ENCODE peak calls at places on chromosomes 13 and 19, in ten cellular contexts. P is transverse colon, H is A549, V is sigmoid colon, Y is SK-N-SH, X is esophagus muscularis mucosa, O is stomach, F is K562, T is GM12878, C is suprapubic skin. J is an unnamed sample.

GRCh38 chr13:99948411-99948810 is 23.2 kb downstream of the ZIC5 start:
- DNase-seq in P (no peak), H (no peak), V (no peak), Y (no peak), X (no peak), O (no peak), F (no peak), T (no peak), C (no peak), J (no peak)

GRCh38 chr13:25756916-25757315 is 294.9 kb downstream of the SHISA2 start:
- DNase-seq in P (no peak), H (no peak), V (no peak), Y (no peak), X (no peak), O (no peak), F (no peak), T (no peak), C (no peak), J (no peak)

GRCh38 chr13:106696719-106697118 is 128.8 kb upstream of the ARGLU1 start:
- DNase-seq in P (no peak), H (no peak), V (no peak), Y (no peak), X (no peak), O (no peak), F (no peak), T (no peak), C (no peak), J (no peak)

GRCh38 chr19:55196803-55197202 is 12.5 kb downstream of the PTPRH start:
- DNase-seq in P (no peak), H (peak), V (no peak), Y (no peak), X (no peak), O (no peak), F (no peak), T (no peak), C (no peak), J (no peak)

GRCh38 chr13:51326782-51327181 is 12.7 kb upstream of the SERPINE3 start:
- DNase-seq in P (no peak), H (no peak), V (no peak), Y (no peak), X (no peak), O (no peak), F (no peak), T (no peak), C (no peak), J (no peak)

GRCh38 chr13:101576977-101577376 is 124.5 kb downstream of the ITGBL1 start:
- DNase-seq in P (no peak), H (no peak), V (no peak), Y (no peak), X (no peak), O (no peak), F (no peak), T (no peak), C (no peak), J (no peak)

GRCh38 chr19:48258350-48258749 is 2.6 kb upstream of the CARD8 start:
- DNase-seq in P (no peak), H (no peak), V (no peak), Y (no peak), X (no peak), O (no peak), F (no peak), T (no peak), C (no peak), J (no peak)

GRCh38 chr13:20431080-20431479 is 94.6 kb downstream of the CRYL1 start:
- DNase-seq in P (no peak), H (no peak), V (no peak), Y (no peak), X (no peak), O (no peak), F (no peak), T (no peak), C (no peak), J (no peak)

GRCh38 chr13:50284540-50284939 is 269.3 kb downstream of the KCNRG start:
- DNase-seq in P (no peak), H (no peak), V (no peak), Y (no peak), X (no peak), O (no peak), F (no peak), T (no peak), C (no peak), J (no peak)

GRCh38 chr19:33280351-33280921 is 21.9 kb downstream of the CEBPA start:
- DNase-seq in P (no peak), H (no peak), V (no peak), Y (no peak), X (no peak), O (no peak), F (no peak), T (peak), C (no peak), J (no peak)

GRCh38 chr13:26968431-26969335 is 202.9 kb downstream of the USP12 start:
- DNase-seq in P (peak), H (peak), V (peak), Y (no peak), X (no peak), O (peak), F (peak), T (no peak), C (no peak), J (no peak)
- TF ChIP-seq EP300 in P (no peak), H (no peak), V (no peak), Y (no peak), X (no peak), O (no peak), F (no peak), T (no peak), C (no peak), J (no peak)

DNA sequence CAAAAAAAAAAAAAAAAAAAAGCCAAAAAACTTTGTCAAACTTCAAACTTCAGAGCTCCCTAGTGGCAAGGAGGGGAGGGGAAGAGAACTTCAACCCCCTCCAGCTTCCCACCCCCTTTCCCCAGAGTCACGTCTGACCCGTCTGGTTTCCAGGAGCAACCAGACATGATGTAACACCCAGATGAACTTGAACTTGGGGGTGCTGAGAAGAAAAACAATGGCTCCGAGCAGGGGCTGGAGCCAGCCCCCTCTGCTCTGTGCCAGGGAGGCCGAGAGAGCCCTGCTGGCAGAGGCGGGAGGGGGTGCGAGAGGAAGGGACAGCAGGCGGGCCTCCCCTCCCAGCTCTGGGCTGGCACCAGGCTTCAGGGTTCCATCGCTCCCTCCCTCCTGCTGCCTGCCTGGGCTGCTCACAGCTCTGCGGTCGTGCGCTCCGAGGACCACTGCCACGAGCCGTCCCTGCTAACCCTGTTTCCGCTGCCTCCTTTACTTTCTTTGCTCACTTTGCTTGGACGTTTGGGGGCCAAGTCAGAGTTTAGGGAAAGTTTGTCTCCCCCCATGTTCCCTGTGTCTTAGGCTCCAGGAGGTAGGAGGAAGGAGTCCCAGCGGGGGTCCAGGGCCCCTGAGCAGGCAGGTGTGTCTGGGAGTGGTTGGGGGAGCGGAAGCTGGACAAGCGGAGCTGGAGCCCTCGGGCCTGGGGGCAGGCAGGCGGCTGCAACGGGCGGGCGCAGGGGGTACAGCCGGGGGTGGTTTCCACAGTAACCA is 11.1 kb downstream of the LYL1 start:
- DNase-seq in P (no peak), H (peak), V (peak), Y (peak), X (no peak), O (no peak), F (no peak), T (no peak), C (no peak), J (no peak)
- TF ChIP-seq EP300 in P (no peak), H (no peak), V (no peak), Y (no peak), X (no peak), O (no peak), F (no peak), T (no peak), C (no peak), J (peak)

GRCh38 chr13:41077475-41077874 is 16.2 kb downstream of the WBP4 start:
- DNase-seq in P (no peak), H (no peak), V (no peak), Y (no peak), X (no peak), O (no peak), F (no peak), T (no peak), C (no peak), J (no peak)

GRCh38 chr13:41071775-41072174 is 10.5 kb downstream of the WBP4 start:
- DNase-seq in P (no peak), H (no peak), V (no peak), Y (no peak), X (no peak), O (no peak), F (no peak), T (no peak), C (no peak), J (no peak)

GRCh38 chr13:41075485-41075884 is 14.2 kb downstream of the WBP4 start:
- DNase-seq in P (no peak), H (no peak), V (no peak), Y (no peak), X (no peak), O (no peak), F (no peak), T (no peak), C (no peak), J (no peak)

GRCh38 chr13:41074523-41074922 is 13.2 kb downstream of the WBP4 start:
- DNase-seq in P (no peak), H (no peak), V (no peak), Y (no peak), X (no peak), O (no peak), F (no peak), T (no peak), C (no peak), J (no peak)

DNA sequence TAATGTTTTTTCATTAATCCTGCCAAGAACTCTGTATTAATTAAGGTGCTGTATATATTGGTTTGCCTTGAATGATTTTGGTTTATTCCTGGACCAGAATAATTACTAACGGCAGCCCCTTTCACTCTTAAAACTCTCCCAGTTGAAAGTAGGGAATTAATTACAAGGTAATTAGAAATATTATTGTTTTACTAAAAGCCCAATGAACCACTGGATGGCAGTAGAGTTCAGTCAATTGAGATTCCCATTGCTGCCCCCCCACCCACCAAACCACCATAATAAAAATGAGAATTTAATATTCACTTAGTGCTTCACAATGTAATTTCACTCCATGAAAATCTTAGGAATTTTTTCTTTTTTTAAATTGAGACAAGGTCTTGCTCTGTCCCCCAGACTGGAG is 13.7 kb downstream of the WBP4 start:
- DNase-seq in P (no peak), H (peak), V (no peak), Y (peak), X (no peak), O (no peak), F (peak), T (no peak), C (no peak), J (peak)
- TF ChIP-seq EP300 in P (no peak), H (no peak), V (no peak), Y (no peak), X (no peak), O (no peak), F (no peak), T (no peak), C (no peak), J (no peak)

GRCh38 chr19:18603958-18604819 is 2.4 kb downstream of the CRLF1 start:
- DNase-seq in P (no peak), H (no peak), V (no peak), Y (peak), X (no peak), O (no peak), F (no peak), T (no peak), C (no peak), J (no peak)

GRCh38 chr19:18603255-18603957 is 3.2 kb downstream of the CRLF1 start:
- DNase-seq in P (no peak), H (peak), V (no peak), Y (peak), X (no peak), O (no peak), F (peak), T (no peak), C (no peak), J (no peak)

GRCh38 chr19:18599485-18599884 is 7.1 kb downstream of the CRLF1 start:
- DNase-seq in P (no peak), H (no peak), V (no peak), Y (peak), X (no peak), O (no peak), F (no peak), T (no peak), C (no peak), J (no peak)

GRCh38 chr19:18604820-18605159 is 1.8 kb downstream of the CRLF1 start:
- DNase-seq in P (no peak), H (no peak), V (no peak), Y (peak), X (no peak), O (no peak), F (no peak), T (no peak), C (no peak), J (no peak)

GRCh38 chr19:18601875-18602274 is 4.7 kb downstream of the CRLF1 start:
- DNase-seq in P (no peak), H (no peak), V (no peak), Y (peak), X (no peak), O (no peak), F (no peak), T (no peak), C (no peak), J (no peak)
- TF ChIP-seq EP300 in P (no peak), H (no peak), V (no peak), Y (no peak), X (no peak), O (no peak), F (no peak), T (no peak), C (no peak), J (no peak)

GRCh38 chr13:18951412-18951811 is 230.2 kb downstream of the TUBA3C start:
- DNase-seq in P (no peak), H (no peak), V (no peak), Y (no peak), X (no peak), O (no peak), F (no peak), T (no peak), C (no peak), J (no peak)
- TF ChIP-seq EP300 in P (no peak), H (no peak), V (no peak), Y (no peak), X (no peak), O (no peak), F (no peak), T (no peak), C (no peak), J (no peak)

DNA sequence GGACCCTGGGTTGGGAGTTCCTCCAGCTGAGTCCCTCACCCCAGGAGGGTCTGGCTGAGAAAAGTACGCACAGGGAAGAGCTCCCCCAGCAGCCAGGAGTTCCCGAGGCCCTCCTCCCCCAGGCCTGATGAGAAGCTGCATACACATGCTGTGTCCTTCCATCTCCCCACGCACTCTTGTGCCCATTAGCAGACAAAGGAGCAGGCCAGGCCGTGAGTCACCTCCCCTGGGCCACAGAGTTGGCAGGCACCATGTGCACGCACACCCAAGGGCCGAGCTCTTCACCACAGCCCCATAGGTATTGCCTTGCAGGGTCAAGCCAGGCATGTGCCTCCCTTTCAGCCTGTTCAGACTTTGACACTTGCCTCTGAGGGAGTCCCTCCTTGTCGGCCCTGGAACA is 17.5 kb downstream of the MAU2 start:
- DNase-seq in P (no peak), H (no peak), V (no peak), Y (no peak), X (no peak), O (no peak), F (no peak), T (no peak), C (no peak), J (no peak)
- TF ChIP-seq EP300 in P (no peak), H (no peak), V (no peak), Y (no peak), X (no peak), O (no peak), F (no peak), T (no peak), C (no peak), J (no peak)

GRCh38 chr19:12871681-12872080 is 9.6 kb downstream of the DNASE2 start:
- DNase-seq in P (no peak), H (no peak), V (no peak), Y (no peak), X (no peak), O (no peak), F (no peak), T (no peak), C (no peak), J (no peak)

GRCh38 chr19:12873891-12874745 is 7.1 kb downstream of the DNASE2 start:
- DNase-seq in P (no peak), H (no peak), V (no peak), Y (peak), X (no peak), O (no peak), F (no peak), T (no peak), C (no peak), J (no peak)

GRCh38 chr19:12875086-12875485 is 6.2 kb downstream of the DNASE2 start:
- DNase-seq in P (no peak), H (no peak), V (no peak), Y (no peak), X (no peak), O (no peak), F (no peak), T (no peak), C (no peak), J (no peak)

GRCh38 chr19:12872941-12873890 is 8.0 kb downstream of the DNASE2 start:
- DNase-seq in P (peak), H (peak), V (no peak), Y (peak), X (no peak), O (peak), F (peak), T (no peak), C (peak), J (no peak)

GRCh38 chr19:12872255-12872654 is 9.0 kb downstream of the DNASE2 start:
- DNase-seq in P (no peak), H (no peak), V (no peak), Y (no peak), X (no peak), O (no peak), F (no peak), T (no peak), C (no peak), J (no peak)
- TF ChIP-seq EP300 in P (no peak), H (no peak), V (no peak), Y (no peak), X (no peak), O (no peak), F (no peak), T (no peak), C (no peak), J (no peak)

GRCh38 chr19:30855475-30855874 is 483.3 kb downstream of the ZNF536 start:
- DNase-seq in P (no peak), H (no peak), V (no peak), Y (no peak), X (peak), O (no peak), F (no peak), T (no peak), C (no peak), J (no peak)

GRCh38 chr19:30854661-30855060 is 482.5 kb downstream of the ZNF536 start:
- DNase-seq in P (no peak), H (no peak), V (no peak), Y (no peak), X (peak), O (no peak), F (no peak), T (no peak), C (no peak), J (no peak)

GRCh38 chr19:30853036-30853435 is 480.9 kb downstream of the ZNF536 start:
- DNase-seq in P (no peak), H (no peak), V (no peak), Y (no peak), X (peak), O (no peak), F (no peak), T (no peak), C (no peak), J (no peak)

GRCh38 chr19:30852168-30852567 is 480.0 kb downstream of the ZNF536 start:
- DNase-seq in P (no peak), H (no peak), V (no peak), Y (no peak), X (peak), O (no peak), F (no peak), T (no peak), C (no peak), J (no peak)

DNA sequence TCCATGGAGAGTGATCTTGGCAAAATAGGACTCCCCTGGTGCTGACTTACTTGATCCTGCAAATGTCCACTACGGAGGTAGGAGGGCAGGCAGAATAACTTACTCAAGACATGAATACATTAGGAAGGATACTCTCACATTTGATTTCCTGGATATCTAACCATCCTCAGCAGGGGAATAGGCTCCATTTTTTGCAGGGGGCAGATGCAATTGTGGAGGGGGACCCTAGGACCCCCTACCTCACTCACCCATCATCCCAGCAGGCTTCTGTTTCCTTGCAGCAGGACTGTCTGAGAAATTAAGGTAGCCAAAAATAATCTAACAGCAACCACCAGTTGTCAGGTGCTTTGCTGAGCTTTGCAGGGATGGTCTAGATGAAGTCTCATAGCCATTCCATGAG is 482.0 kb downstream of the ZNF536 start:
- DNase-seq in P (no peak), H (no peak), V (no peak), Y (no peak), X (peak), O (no peak), F (no peak), T (no peak), C (no peak), J (no peak)
- TF ChIP-seq EP300 in P (no peak), H (no peak), V (no peak), Y (no peak), X (no peak), O (no peak), F (no peak), T (no peak), C (no peak), J (no peak)

DNA sequence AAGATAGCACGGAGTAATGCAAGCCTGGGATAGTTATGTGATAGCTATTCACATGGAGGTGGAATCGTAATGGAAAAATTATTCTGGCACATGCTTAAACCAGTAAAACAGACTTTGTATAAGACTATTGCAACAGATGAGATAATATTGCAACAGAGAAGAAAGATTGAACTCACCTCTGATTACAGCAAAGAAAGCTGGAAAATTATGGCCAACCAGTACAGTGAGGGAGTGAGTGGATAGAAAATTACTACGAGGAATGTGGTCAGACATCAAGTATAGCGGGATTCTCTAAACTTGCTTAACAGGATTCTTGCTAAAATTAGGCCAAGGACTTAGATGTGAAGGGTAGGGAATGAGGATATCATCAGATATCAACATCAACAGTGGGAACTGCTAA is 397.6 kb upstream of the KLHL1 start:
- DNase-seq in P (no peak), H (no peak), V (no peak), Y (no peak), X (no peak), O (no peak), F (no peak), T (no peak), C (no peak), J (no peak)
- TF ChIP-seq EP300 in P (no peak), H (no peak), V (no peak), Y (no peak), X (no peak), O (no peak), F (no peak), T (no peak), C (no peak), J (no peak)

GRCh38 chr13:35630551-35631275 is 154.2 kb upstream of the MAB21L1 start:
- DNase-seq in P (no peak), H (peak), V (no peak), Y (peak), X (no peak), O (no peak), F (peak), T (no peak), C (no peak), J (peak)
- TF ChIP-seq EP300 in P (no peak), H (no peak), V (no peak), Y (no peak), X (no peak), O (no peak), F (no peak), T (no peak), C (no peak), J (no peak)